ENCODE peak calls at places on chromosomes 1 and 21, in eight cellular contexts. O, Z, Y, X, L, V, N and R are unnamed samples.

GRCh38 chr1:6048179-6048867 is 2.6 kb downstream of the KCNAB2 start:
- DNase-seq in O (peak), Z (no peak), Y (no peak), X (no peak), L (no peak), V (no peak), N (peak), R (no peak)

GRCh38 chr1:214008347-214008746 is 20.6 kb downstream of the PROX1 start:
- DNase-seq in O (no peak), Z (no peak), Y (no peak), X (no peak), L (no peak), V (no peak), N (no peak), R (no peak)

GRCh38 chr1:230067441-230067870 is 418 bp downstream of the GALNT2 start:
- DNase-seq in O (no peak), Z (no peak), Y (peak), X (peak), L (peak), V (peak), N (no peak), R (no peak)

GRCh38 chr21:38913120-38913975 is 107.6 kb downstream of the ETS2 start:
- DNase-seq in O (peak), Z (peak), Y (peak), X (peak), L (peak), V (peak), N (peak), R (peak)

GRCh38 chr1:84390231-84390630 is 8.1 kb upstream of the DNASE2B start:
- DNase-seq in O (no peak), Z (no peak), Y (no peak), X (no peak), L (no peak), V (no peak), N (no peak), R (no peak)

GRCh38 chr1:152148051-152148450 is 11.0 kb downstream of the RPTN start:
- DNase-seq in O (no peak), Z (no peak), Y (no peak), X (no peak), L (no peak), V (no peak), N (no peak), R (no peak)

GRCh38 chr1:180953291-180953747 is 40.6 kb downstream of the KIAA1614 start:
- DNase-seq in O (no peak), Z (peak), Y (no peak), X (no peak), L (peak), V (no peak), N (no peak), R (no peak)

GRCh38 chr1:22689505-22689904 is 21.1 kb upstream of the EPHB2 start:
- DNase-seq in O (no peak), Z (no peak), Y (no peak), X (peak), L (no peak), V (no peak), N (no peak), R (no peak)

GRCh38 chr1:6322161-6322560 is 61.3 kb upstream of the GPR153 start:
- DNase-seq in O (no peak), Z (no peak), Y (no peak), X (no peak), L (no peak), V (no peak), N (no peak), R (no peak)

GRCh38 chr1:205354259-205354904 is 2.3 kb downstream of the KLHDC8A start:
- DNase-seq in O (no peak), Z (no peak), Y (peak), X (peak), L (peak), V (peak), N (no peak), R (no peak)

GRCh38 chr1:225435957-225436392 is 8.1 kb upstream of the LBR start:
- DNase-seq in O (no peak), Z (no peak), Y (no peak), X (no peak), L (no peak), V (no peak), N (no peak), R (no peak)

GRCh38 chr1:181635108-181635507 is 151.8 kb downstream of the CACNA1E start:
- DNase-seq in O (no peak), Z (no peak), Y (no peak), X (no peak), L (no peak), V (no peak), N (no peak), R (no peak)

GRCh38 chr1:208304193-208304712 is 60.1 kb upstream of the PLXNA2 start:
- DNase-seq in O (no peak), Z (no peak), Y (no peak), X (no peak), L (no peak), V (no peak), N (no peak), R (no peak)

GRCh38 chr1:180581635-180582039 is 22.9 kb downstream of the OVAAL start:
- DNase-seq in O (no peak), Z (no peak), Y (no peak), X (no peak), L (no peak), V (no peak), N (no peak), R (no peak)

GRCh38 chr1:95396557-95396956 is 162.5 kb downstream of the RWDD3 start:
- DNase-seq in O (no peak), Z (no peak), Y (no peak), X (no peak), L (no peak), V (no peak), N (no peak), R (no peak)

GRCh38 chr1:201229771-201230635 is 39.4 kb downstream of the IGFN1 start:
- DNase-seq in O (no peak), Z (no peak), Y (no peak), X (no peak), L (no peak), V (no peak), N (no peak), R (no peak)

GRCh38 chr1:9630331-9631081 is 21.0 kb upstream of the PIK3CD start:
- DNase-seq in O (no peak), Z (no peak), Y (no peak), X (no peak), L (no peak), V (no peak), N (no peak), R (no peak)

GRCh38 chr1:20037877-20038276 is 32.1 kb upstream of the PLA2G5 start:
- DNase-seq in O (no peak), Z (no peak), Y (no peak), X (no peak), L (no peak), V (no peak), N (no peak), R (no peak)

GRCh38 chr1:43994794-43995790 is 3.7 kb downstream of the CCDC24 start:
- DNase-seq in O (no peak), Z (no peak), Y (no peak), X (no peak), L (peak), V (no peak), N (peak), R (no peak)

GRCh38 chr1:229380514-229381160 is 37.8 kb upstream of the CCSAP start:
- DNase-seq in O (no peak), Z (no peak), Y (no peak), X (no peak), L (no peak), V (no peak), N (no peak), R (no peak)

GRCh38 chr1:15352122-15352957 is 57.3 kb upstream of the EFHD2 start:
- DNase-seq in O (no peak), Z (no peak), Y (no peak), X (no peak), L (peak), V (no peak), N (no peak), R (no peak)

GRCh38 chr1:233143266-233143665 is 152.3 kb downstream of the PCNX2 start:
- DNase-seq in O (no peak), Z (no peak), Y (no peak), X (no peak), L (no peak), V (no peak), N (no peak), R (no peak)

GRCh38 chr1:236280438-236281285 is 1.1 kb downstream of the ERO1B start:
- DNase-seq in O (peak), Z (no peak), Y (no peak), X (peak), L (peak), V (no peak), N (no peak), R (no peak)

GRCh38 chr1:229841230-229841629 is 215.2 kb downstream of the URB2 start:
- DNase-seq in O (no peak), Z (no peak), Y (no peak), X (no peak), L (no peak), V (no peak), N (no peak), R (no peak)

GRCh38 chr1:2416403-2416802 is 4.0 kb upstream of the PEX10 start:
- DNase-seq in O (no peak), Z (no peak), Y (no peak), X (no peak), L (peak), V (no peak), N (peak), R (no peak)

GRCh38 chr1:2414297-2414958 is 2.1 kb upstream of the PEX10 start:
- DNase-seq in O (peak), Z (peak), Y (peak), X (peak), L (peak), V (peak), N (peak), R (no peak)

GRCh38 chr1:2415801-2416208 is 3.4 kb upstream of the PEX10 start:
- DNase-seq in O (no peak), Z (no peak), Y (no peak), X (no peak), L (peak), V (no peak), N (peak), R (no peak)

GRCh38 chr1:2413495-2414296 is 1.3 kb upstream of the PEX10 start:
- DNase-seq in O (no peak), Z (no peak), Y (no peak), X (no peak), L (peak), V (no peak), N (peak), R (no peak)

DNA sequence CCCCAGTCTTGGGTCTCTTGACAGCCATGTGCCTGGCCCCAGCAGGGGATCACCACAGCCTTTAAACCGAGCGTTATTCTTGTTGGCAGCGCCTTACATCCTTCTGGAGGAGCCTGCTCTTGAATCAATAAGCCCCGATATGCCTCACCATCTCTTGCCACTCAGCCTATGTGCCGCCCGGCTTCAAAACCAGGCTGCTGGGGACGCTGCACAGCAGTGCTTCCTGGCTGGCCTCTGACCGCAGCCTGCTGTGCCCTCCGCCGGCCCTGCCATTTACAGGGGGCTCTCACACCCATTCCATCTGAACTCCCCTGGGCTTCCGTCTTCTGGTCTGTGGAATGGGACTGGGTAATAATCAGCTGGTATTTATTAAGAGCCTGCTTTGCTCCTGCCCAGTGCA is 3.0 kb upstream of the PEX10 start:
- DNase-seq in O (no peak), Z (no peak), Y (no peak), X (no peak), L (no peak), V (no peak), N (peak), R (no peak)
- H3K4me3 ChIP-seq in O (no peak), Z (no peak), Y (no peak), X (no peak), L (peak), V (no peak), N (no peak), R (no peak)

GRCh38 chr1:179194068-179194537 is 35.4 kb downstream of the ABL2 start:
- DNase-seq in O (no peak), Z (no peak), Y (no peak), X (no peak), L (no peak), V (no peak), N (no peak), R (no peak)
- TF ChIP-seq CTCF in O (no peak), Z (no peak), Y (no peak), X (no peak), L (no peak), V (no peak), N (no peak), R (no peak)

GRCh38 chr1:1355376-1355775 is 3.0 kb downstream of the MXRA8 start:
- DNase-seq in O (no peak), Z (peak), Y (peak), X (no peak), L (no peak), V (no peak), N (peak), R (no peak)
- H3K27ac ChIP-seq in O (no peak), Z (no peak), Y (no peak), X (peak), L (no peak), V (no peak), N (no peak), R (peak)

DNA sequence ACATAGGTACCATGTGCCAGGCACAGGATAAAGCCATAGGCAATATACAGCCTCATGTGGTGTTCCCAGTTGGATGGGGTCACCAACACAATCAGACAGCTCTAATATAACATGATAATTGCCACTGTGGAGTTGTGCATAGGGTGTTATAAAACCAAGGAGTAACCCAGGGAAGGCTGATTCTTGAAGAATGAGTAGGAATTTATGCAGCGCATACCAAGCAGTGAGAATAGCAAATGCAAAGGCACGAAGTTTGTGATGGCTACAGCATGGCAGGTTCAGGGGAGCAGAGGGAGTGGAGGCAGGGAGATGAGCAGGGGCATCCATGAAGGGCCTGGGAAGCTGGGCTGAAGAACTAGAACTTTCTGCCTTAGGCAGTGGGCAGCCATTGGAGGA is 20.4 kb upstream of the SLC2A1 start:
- DNase-seq in O (no peak), Z (no peak), Y (no peak), X (no peak), L (no peak), V (no peak), N (no peak), R (no peak)
- H3K4me3 ChIP-seq in O (no peak), Z (no peak), Y (no peak), X (no peak), L (no peak), V (no peak), N (no peak), R (no peak)

GRCh38 chr1:24341260-24341659 is 22.1 kb downstream of the GRHL3 start:
- DNase-seq in O (no peak), Z (no peak), Y (no peak), X (no peak), L (no peak), V (no peak), N (no peak), R (no peak)

GRCh38 chr1:24338447-24338846 is 19.3 kb downstream of the GRHL3 start:
- DNase-seq in O (no peak), Z (no peak), Y (no peak), X (no peak), L (no peak), V (no peak), N (no peak), R (no peak)

GRCh38 chr1:24339996-24340395 is 20.8 kb downstream of the GRHL3 start:
- DNase-seq in O (no peak), Z (no peak), Y (no peak), X (no peak), L (no peak), V (no peak), N (no peak), R (no peak)

GRCh38 chr1:24343412-24344089 is 24.4 kb downstream of the GRHL3 start:
- DNase-seq in O (no peak), Z (no peak), Y (no peak), X (no peak), L (no peak), V (no peak), N (no peak), R (no peak)

GRCh38 chr1:24340770-24341169 is 21.6 kb downstream of the GRHL3 start:
- DNase-seq in O (no peak), Z (no peak), Y (no peak), X (no peak), L (no peak), V (no peak), N (no peak), R (no peak)
- TF ChIP-seq CTCF in O (no peak), Z (no peak), Y (no peak), X (no peak), L (no peak), V (no peak), N (no peak), R (no peak)

DNA sequence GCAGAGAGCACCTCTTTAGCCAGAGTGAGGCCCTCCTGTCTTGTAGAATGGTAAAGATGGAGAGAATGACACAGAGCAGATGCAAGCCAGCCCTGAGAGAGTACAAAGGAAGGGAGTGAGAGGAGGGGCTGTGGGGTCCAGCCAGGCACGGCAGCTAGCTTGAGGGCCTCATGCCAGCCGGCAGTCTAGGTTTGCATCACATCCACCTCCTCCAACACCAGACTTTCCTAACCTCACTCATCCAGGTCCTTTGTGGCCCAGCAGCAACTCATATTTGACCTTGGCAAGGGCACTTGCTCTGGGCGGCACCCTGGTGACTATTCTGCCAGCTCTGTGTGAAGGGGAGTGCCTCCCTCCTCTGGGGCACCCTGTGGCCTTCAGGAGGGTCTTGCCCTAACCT is 13.3 kb downstream of the OPTC start:
- DNase-seq in O (no peak), Z (peak), Y (peak), X (peak), L (no peak), V (peak), N (no peak), R (no peak)
- H3K27ac ChIP-seq in O (peak), Z (no peak), Y (peak), X (peak), L (no peak), V (peak), N (no peak), R (no peak)

DNA sequence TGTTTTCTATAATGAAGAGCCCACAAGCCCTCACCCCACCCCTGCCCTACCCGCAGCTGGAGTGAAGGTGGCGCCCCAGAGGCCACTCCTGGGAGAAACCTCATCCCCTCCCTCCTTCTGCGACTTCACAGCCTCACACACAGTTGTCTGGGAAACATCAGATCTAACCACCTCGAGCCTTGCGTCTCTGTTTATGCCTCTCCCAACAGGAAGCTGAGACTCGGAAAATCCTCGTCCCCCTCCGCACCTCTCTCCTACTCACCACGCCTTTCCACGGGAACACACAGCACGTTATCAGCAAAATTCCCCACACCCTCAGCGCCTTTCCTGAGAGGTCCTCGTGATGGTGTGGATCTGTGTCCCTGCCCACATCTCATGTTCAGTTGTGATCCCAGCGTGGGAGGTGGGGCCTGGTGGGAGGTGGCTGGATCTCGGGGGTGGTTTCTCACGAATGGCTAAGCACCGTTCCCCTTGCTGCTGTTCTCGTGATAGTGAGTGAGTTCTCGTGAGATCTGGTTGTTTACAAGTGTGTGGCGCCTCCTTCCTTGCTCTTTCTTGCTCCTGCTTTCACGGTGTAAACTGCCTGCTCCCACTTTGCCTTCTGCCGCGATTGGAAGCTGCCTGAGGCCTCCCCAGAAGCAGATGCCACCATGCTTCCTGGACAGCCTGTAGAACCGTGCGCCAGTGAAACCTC is 190.6 kb downstream of the KIF26B start:
- DNase-seq in O (no peak), Z (no peak), Y (no peak), X (no peak), L (no peak), V (no peak), N (no peak), R (no peak)
- H3K4me3 ChIP-seq in O (no peak), Z (no peak), Y (no peak), X (no peak), L (no peak), V (no peak), N (no peak), R (no peak)

DNA sequence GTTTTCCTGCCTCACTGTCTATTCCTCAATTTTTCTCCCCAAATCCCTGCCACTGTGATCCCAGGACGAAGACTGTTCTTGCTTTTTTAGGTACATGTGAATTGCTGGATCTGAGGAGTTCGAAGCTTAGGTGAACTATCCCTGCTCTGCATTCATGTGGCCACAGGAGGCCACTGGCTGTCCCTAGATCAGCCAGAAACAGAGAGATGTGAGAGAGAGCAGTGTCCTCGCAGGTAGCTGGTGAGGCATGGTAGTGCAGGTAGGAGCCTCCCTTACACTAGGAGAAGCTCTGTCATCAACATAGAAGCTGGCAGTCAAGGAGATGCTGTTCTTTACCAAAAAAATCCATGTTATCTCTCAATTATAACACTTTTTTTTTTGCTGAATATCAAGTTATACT is 71.5 kb downstream of the USP24 start:
- DNase-seq in O (no peak), Z (no peak), Y (no peak), X (no peak), L (no peak), V (no peak), N (no peak), R (no peak)
- TF ChIP-seq CTCF in O (no peak), Z (no peak), Y (no peak), X (no peak), L (no peak), V (no peak), N (no peak), R (no peak)